ENCODE peak calls at places on chromosomes 6 and 20, in eight cellular contexts. V, T, K, O, A, U, C and E are unnamed samples.

GRCh38 chr6:1190361-1190760 is 121.5 kb upstream of the FOXQ1 start:
- DNase-seq in V (no peak), T (no peak), K (no peak), O (no peak), A (no peak), U (no peak), C (no peak), E (no peak)

GRCh38 chr20:963795-964194 is 38.3 kb downstream of the RSPO4 start:
- DNase-seq in V (no peak), T (no peak), K (no peak), O (no peak), A (no peak), U (no peak), C (no peak), E (no peak)

GRCh38 chr6:88870728-88871330 is 92.6 kb downstream of the RNGTT start:
- DNase-seq in V (peak), T (no peak), K (no peak), O (no peak), A (peak), U (no peak), C (no peak), E (no peak)

GRCh38 chr20:58146761-58147160 is 81.7 kb downstream of the ANKRD60 start:
- DNase-seq in V (no peak), T (no peak), K (no peak), O (no peak), A (no peak), U (no peak), C (no peak), E (peak)

GRCh38 chr20:23879328-23879798 is at the start of gene CST5:
- DNase-seq in V (no peak), T (no peak), K (no peak), O (no peak), A (no peak), U (no peak), C (no peak), E (no peak)

GRCh38 chr20:46040902-46041535 is 12.0 kb downstream of the SLC12A5 start:
- DNase-seq in V (peak), T (no peak), K (no peak), O (no peak), A (no peak), U (peak), C (no peak), E (no peak)

GRCh38 chr6:133362813-133363212 is 121.7 kb downstream of the EYA4 start:
- DNase-seq in V (no peak), T (no peak), K (no peak), O (no peak), A (peak), U (no peak), C (no peak), E (no peak)

GRCh38 chr20:11895832-11896484 is 21.7 kb upstream of the BTBD3 start:
- DNase-seq in V (no peak), T (no peak), K (no peak), O (no peak), A (no peak), U (no peak), C (no peak), E (no peak)

GRCh38 chr6:118725944-118726343 is 74.6 kb upstream of the CEP85L start:
- DNase-seq in V (peak), T (no peak), K (no peak), O (no peak), A (no peak), U (no peak), C (peak), E (no peak)

GRCh38 chr20:24999568-24999967 is 7.0 kb upstream of the APMAP start:
- DNase-seq in V (no peak), T (peak), K (no peak), O (no peak), A (peak), U (peak), C (no peak), E (peak)

GRCh38 chr20:25003002-25003401 is 10.5 kb upstream of the APMAP start:
- DNase-seq in V (no peak), T (no peak), K (no peak), O (no peak), A (no peak), U (no peak), C (no peak), E (no peak)

GRCh38 chr20:24998121-24998520 is 5.6 kb upstream of the APMAP start:
- DNase-seq in V (no peak), T (no peak), K (no peak), O (no peak), A (no peak), U (peak), C (no peak), E (peak)

GRCh38 chr20:24998631-24999445 is 6.3 kb upstream of the APMAP start:
- DNase-seq in V (no peak), T (peak), K (no peak), O (no peak), A (peak), U (peak), C (no peak), E (peak)

GRCh38 chr20:25000268-25000801 is 7.8 kb upstream of the APMAP start:
- DNase-seq in V (no peak), T (peak), K (peak), O (peak), A (peak), U (peak), C (no peak), E (no peak)
- H3K27ac ChIP-seq in V (no peak), T (no peak), K (no peak), O (peak), A (peak), U (no peak), C (no peak), E (no peak)

GRCh38 chr20:2890743-2891142 is 17.5 kb downstream of the PTPRA start:
- DNase-seq in V (no peak), T (no peak), K (no peak), O (no peak), A (no peak), U (no peak), C (no peak), E (no peak)
- H3K27ac ChIP-seq in V (no peak), T (no peak), K (no peak), O (no peak), A (no peak), U (no peak), C (no peak), E (no peak)

GRCh38 chr20:10668677-10669368 is 5.0 kb downstream of the JAG1 start:
- DNase-seq in V (no peak), T (no peak), K (no peak), O (no peak), A (no peak), U (no peak), C (no peak), E (no peak)

GRCh38 chr20:10665791-10666190 is 8.0 kb downstream of the JAG1 start:
- DNase-seq in V (no peak), T (no peak), K (no peak), O (no peak), A (no peak), U (peak), C (no peak), E (peak)

GRCh38 chr20:10666221-10667076 is 7.3 kb downstream of the JAG1 start:
- DNase-seq in V (no peak), T (no peak), K (no peak), O (no peak), A (peak), U (peak), C (no peak), E (peak)

GRCh38 chr20:10667560-10668167 is 6.1 kb downstream of the JAG1 start:
- DNase-seq in V (no peak), T (no peak), K (no peak), O (no peak), A (no peak), U (no peak), C (no peak), E (peak)

DNA sequence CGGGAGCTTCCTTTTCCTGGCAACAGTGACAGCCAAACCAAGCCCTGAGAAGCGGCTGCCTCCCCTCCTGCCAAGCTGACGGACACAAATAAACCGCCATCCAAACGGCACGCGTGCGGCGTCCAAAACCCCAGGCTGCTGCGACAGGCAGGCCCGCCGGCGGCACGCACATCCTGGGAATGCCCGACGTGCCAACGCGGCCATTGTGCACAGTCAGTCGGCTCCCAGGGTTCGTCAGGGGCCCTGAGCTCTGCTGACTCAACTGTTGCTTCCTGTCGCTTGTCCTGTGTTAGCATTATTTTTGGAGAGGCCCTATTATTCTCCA is 6.8 kb downstream of the JAG1 start:
- DNase-seq in V (no peak), T (no peak), K (peak), O (peak), A (peak), U (no peak), C (no peak), E (peak)
- H3K27ac ChIP-seq in V (no peak), T (peak), K (peak), O (peak), A (peak), U (no peak), C (no peak), E (peak)

DNA sequence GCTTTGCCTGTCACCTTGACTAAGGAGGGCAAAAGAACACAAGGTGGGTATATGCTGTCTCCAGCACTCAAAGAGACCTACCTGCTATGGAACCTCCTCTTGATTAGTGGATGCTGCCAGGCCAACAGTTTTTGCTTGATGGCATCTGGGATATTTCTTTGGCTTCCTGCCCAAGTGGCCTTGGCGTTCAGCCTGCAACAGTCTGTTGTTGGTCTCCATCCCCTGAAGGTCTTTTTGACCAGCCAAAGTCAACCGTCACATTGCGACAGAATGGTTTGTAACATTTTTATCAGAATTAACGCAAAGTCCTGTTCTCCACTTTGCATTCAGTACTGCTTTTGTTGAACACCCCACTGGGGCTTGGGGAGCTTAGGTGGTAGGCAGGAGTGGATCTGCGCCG is 37.1 kb downstream of the SERPINB1 start:
- DNase-seq in V (no peak), T (no peak), K (no peak), O (no peak), A (peak), U (no peak), C (no peak), E (no peak)
- H3K27ac ChIP-seq in V (no peak), T (no peak), K (no peak), O (no peak), A (peak), U (no peak), C (no peak), E (peak)